ENCODE peak calls at places on chromosome 13, in five cellular contexts. V is K562, Y is SK-N-SH, I is HCT116, M is HepG2. Z is an unnamed sample.

GRCh38 chr13:99227909-99228688 is 27.4 kb downstream of the UBAC2 start:
- DNase-seq in V (no peak), Y (no peak), I (no peak), M (no peak), Z (no peak)

GRCh38 chr13:73327579-73327978 is 268.8 kb downstream of the KLF5 start:
- DNase-seq in V (no peak), Y (no peak), I (no peak), M (no peak), Z (no peak)

GRCh38 chr13:109999659-110000533 is 213.5 kb upstream of the IRS2 start:
- DNase-seq in V (no peak), Y (no peak), I (no peak), M (no peak), Z (no peak)

GRCh38 chr13:95626768-95627167 is 17.7 kb downstream of the DZIP1 start:
- DNase-seq in V (no peak), Y (no peak), I (no peak), M (no peak), Z (no peak)

GRCh38 chr13:57128909-57129308 is 11.8 kb upstream of the PRR20A start:
- DNase-seq in V (no peak), Y (no peak), I (no peak), M (no peak), Z (no peak)

GRCh38 chr13:113787694-113788093 is 28.7 kb downstream of the TMEM255B start:
- DNase-seq in V (no peak), Y (no peak), I (no peak), M (no peak), Z (no peak)

GRCh38 chr13:110713981-110714797 is 689 bp downstream of the ING1 start:
- DNase-seq in V (no peak), Y (peak), I (no peak), M (peak), Z (peak)

GRCh38 chr13:30843548-30843947 is 62.5 kb upstream of the MEDAG start:
- DNase-seq in V (no peak), Y (no peak), I (no peak), M (no peak), Z (no peak)

GRCh38 chr13:62879071-62879470 is 1463.4 kb upstream of the PCDH20 start:
- DNase-seq in V (no peak), Y (no peak), I (no peak), M (no peak), Z (no peak)

GRCh38 chr13:40178130-40178529 is 488.3 kb downstream of the FOXO1 start:
- DNase-seq in V (no peak), Y (no peak), I (no peak), M (no peak), Z (no peak)

GRCh38 chr13:64083811-64084210 is 2668.2 kb upstream of the PCDH20 start:
- DNase-seq in V (no peak), Y (no peak), I (no peak), M (no peak), Z (no peak)

GRCh38 chr13:98286814-98287213 is 109.7 kb upstream of the RNF113B start:
- DNase-seq in V (no peak), Y (no peak), I (no peak), M (no peak), Z (no peak)

GRCh38 chr13:74128171-74128767 is 5.9 kb downstream of the KLF12 start:
- DNase-seq in V (no peak), Y (no peak), I (no peak), M (peak), Z (no peak)

GRCh38 chr13:107669356-107669755 is 546.0 kb downstream of the LIG4 start:
- DNase-seq in V (no peak), Y (no peak), I (no peak), M (no peak), Z (no peak)

GRCh38 chr13:74251778-74252519 is 117.7 kb upstream of the KLF12 start:
- DNase-seq in V (no peak), Y (no peak), I (no peak), M (no peak), Z (no peak)

GRCh38 chr13:44050450-44051063 is 170.9 kb downstream of the LACC1 start:
- DNase-seq in V (no peak), Y (peak), I (peak), M (peak), Z (no peak)

GRCh38 chr13:114032121-114032799 is 58.4 kb upstream of the C13orf46 start:
- DNase-seq in V (no peak), Y (no peak), I (no peak), M (peak), Z (peak)

GRCh38 chr13:83620535-83621220 is 261.6 kb downstream of the SLITRK1 start:
- DNase-seq in V (no peak), Y (no peak), I (peak), M (no peak), Z (no peak)

GRCh38 chr13:109691689-109692088 is 94.7 kb downstream of the IRS2 start:
- DNase-seq in V (no peak), Y (no peak), I (no peak), M (no peak), Z (no peak)

DNA sequence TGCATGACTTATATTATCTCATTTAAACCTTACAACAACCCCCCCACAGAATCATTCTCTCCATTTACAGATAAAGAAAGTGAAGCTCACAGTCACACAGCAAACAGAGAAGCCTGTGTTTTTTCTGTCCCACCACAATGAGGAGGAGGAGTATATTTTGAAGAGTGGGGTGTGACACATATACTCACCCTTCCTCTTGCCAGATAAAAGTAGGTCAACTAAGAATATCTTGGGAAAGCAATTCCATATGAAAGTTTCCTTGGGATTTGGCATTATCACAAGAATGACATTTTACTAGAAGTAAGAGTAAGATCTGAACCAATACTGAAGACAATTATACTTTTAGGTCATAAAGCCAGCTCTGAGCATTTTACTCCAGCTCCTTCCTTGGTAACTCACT is 287.5 kb upstream of the HTR2A start:
- DNase-seq in V (no peak), Y (no peak), I (no peak), M (no peak), Z (no peak)
- TF ChIP-seq JUND in V (no peak), Y (no peak), I (no peak), M (no peak), Z (no peak)

GRCh38 chr13:75426421-75426820 is 55.5 kb downstream of the TBC1D4 start:
- DNase-seq in V (no peak), Y (no peak), I (no peak), M (no peak), Z (no peak)

GRCh38 chr13:75421987-75422386 is 60.0 kb downstream of the TBC1D4 start:
- DNase-seq in V (no peak), Y (no peak), I (no peak), M (no peak), Z (no peak)

GRCh38 chr13:75423946-75424345 is 58.0 kb downstream of the TBC1D4 start:
- DNase-seq in V (no peak), Y (no peak), I (no peak), M (no peak), Z (no peak)

GRCh38 chr13:75423383-75423782 is 58.6 kb downstream of the TBC1D4 start:
- DNase-seq in V (no peak), Y (no peak), I (no peak), M (no peak), Z (no peak)

GRCh38 chr13:75425216-75426009 is 56.6 kb downstream of the TBC1D4 start:
- DNase-seq in V (no peak), Y (no peak), I (no peak), M (no peak), Z (no peak)
- TF ChIP-seq JUND in V (no peak), Y (no peak), I (no peak), M (no peak), Z (no peak)

GRCh38 chr13:42064259-42064658 is 15.8 kb downstream of the DGKH start:
- DNase-seq in V (no peak), Y (no peak), I (no peak), M (no peak), Z (peak)
- TF ChIP-seq JUND in V (no peak), Y (no peak), I (no peak), M (no peak), Z (no peak)

GRCh38 chr13:85377783-85378182 is 421.4 kb downstream of the SLITRK6 start:
- DNase-seq in V (no peak), Y (no peak), I (no peak), M (no peak), Z (no peak)
- TF ChIP-seq JUND in V (no peak), Y (no peak), I (no peak), M (no peak), Z (no peak)

DNA sequence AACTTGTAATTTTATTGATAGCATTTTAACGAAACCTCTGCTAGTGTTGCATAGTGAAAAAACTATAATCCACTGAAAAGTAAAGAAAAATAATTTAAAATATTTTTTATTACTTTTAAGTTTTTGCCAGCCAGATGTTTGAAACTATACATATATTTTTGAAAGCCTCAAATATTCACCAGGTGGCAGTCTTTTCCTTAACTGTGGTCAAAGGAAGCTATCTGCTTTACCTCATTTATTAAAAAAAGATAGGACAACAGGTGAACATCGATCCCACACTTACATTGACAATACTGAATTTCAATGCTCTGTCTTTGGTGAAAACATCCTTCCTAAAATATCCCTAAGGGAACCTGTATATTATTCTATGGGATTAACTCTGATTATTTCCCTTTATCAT is 100.5 kb downstream of the TRPC4 start:
- DNase-seq in V (no peak), Y (no peak), I (no peak), M (peak), Z (no peak)
- TF ChIP-seq JUND in V (no peak), Y (no peak), I (no peak), M (no peak), Z (no peak)